ENCODE peak calls at places on chromosome 12, in four cellular contexts. One of them, this sample, is unnamed.

GRCh38 chr12:82730832-82731497 is 44.3 kb downstream of the TMTC2 start:
- DNase-seq in H54: no peak
- DNase-seq in NCI-H1105 treated with DMSO at 0.1 percent for 48 hours: peak; percentile 68
- DNase-seq in mucosa of descending colon: no peak
- DNase-seq in this sample: no peak

GRCh38 chr12:3551976-3552725 is 61.1 kb downstream of the PRMT8 start:
- DNase-seq in H54: no peak
- DNase-seq in NCI-H1105 treated with DMSO at 0.1 percent for 48 hours: no peak
- DNase-seq in mucosa of descending colon: no peak
- DNase-seq in this sample: no peak

GRCh38 chr12:49293056-49293956 is 1.6 kb upstream of the PRPH start:
- DNase-seq in H54: peak; percentile 71
- DNase-seq in NCI-H1105 treated with DMSO at 0.1 percent for 48 hours: peak; percentile 19
- DNase-seq in mucosa of descending colon: peak; percentile 24
- DNase-seq in this sample: no peak

GRCh38 chr12:2691340-2692111 is 103.2 kb upstream of the FKBP4 start:
- DNase-seq in H54: no peak
- DNase-seq in NCI-H1105 treated with DMSO at 0.1 percent for 48 hours: peak; percentile 63
- DNase-seq in mucosa of descending colon: peak; percentile 30
- DNase-seq in this sample: no peak

GRCh38 chr12:96908170-96908675 is 1.2 kb downstream of the NEDD1 start:
- DNase-seq in H54: no peak
- DNase-seq in NCI-H1105 treated with DMSO at 0.1 percent for 48 hours: peak; percentile 34
- DNase-seq in mucosa of descending colon: peak; percentile 4
- DNase-seq in this sample: no peak

GRCh38 chr12:2813573-2814185 is 1.2 kb downstream of the ITFG2 start:
- DNase-seq in H54: peak; percentile 61
- DNase-seq in NCI-H1105 treated with DMSO at 0.1 percent for 48 hours: peak; percentile 58
- DNase-seq in mucosa of descending colon: peak; percentile 74
- DNase-seq in this sample: no peak

GRCh38 chr12:1928439-1929121 is 10.1 kb upstream of the CACNA2D4 start:
- DNase-seq in H54: no peak
- DNase-seq in NCI-H1105 treated with DMSO at 0.1 percent for 48 hours: no peak
- DNase-seq in mucosa of descending colon: no peak
- DNase-seq in this sample: no peak

GRCh38 chr12:46944104-46944503 is 118.3 kb upstream of the SLC38A4 start:
- DNase-seq in H54: no peak
- DNase-seq in NCI-H1105 treated with DMSO at 0.1 percent for 48 hours: no peak
- DNase-seq in mucosa of descending colon: no peak
- DNase-seq in this sample: no peak

GRCh38 chr12:68236421-68237059 is 10.9 kb upstream of the IL26 start:
- DNase-seq in H54: no peak
- DNase-seq in NCI-H1105 treated with DMSO at 0.1 percent for 48 hours: no peak
- DNase-seq in mucosa of descending colon: peak; percentile 27
- DNase-seq in this sample: peak; percentile 38

GRCh38 chr12:68324531-68324930 is 7.6 kb downstream of the MDM1 start:
- DNase-seq in H54: no peak
- DNase-seq in NCI-H1105 treated with DMSO at 0.1 percent for 48 hours: no peak
- DNase-seq in mucosa of descending colon: no peak
- DNase-seq in this sample: no peak

GRCh38 chr12:116140559-116140958 is 136.9 kb downstream of the MED13L start:
- DNase-seq in H54: no peak
- DNase-seq in NCI-H1105 treated with DMSO at 0.1 percent for 48 hours: no peak
- DNase-seq in mucosa of descending colon: no peak
- DNase-seq in this sample: no peak

GRCh38 chr12:4580165-4580773 is 18.3 kb downstream of the DYRK4 start:
- DNase-seq in H54: no peak
- DNase-seq in NCI-H1105 treated with DMSO at 0.1 percent for 48 hours: no peak
- DNase-seq in mucosa of descending colon: no peak
- DNase-seq in this sample: no peak

GRCh38 chr12:28253175-28253641 is 63.0 kb downstream of the CCDC91 start:
- DNase-seq in H54: no peak
- DNase-seq in NCI-H1105 treated with DMSO at 0.1 percent for 48 hours: no peak
- DNase-seq in mucosa of descending colon: no peak
- DNase-seq in this sample: no peak

GRCh38 chr12:34292736-34293625 is 270.7 kb downstream of the ALG10 start:
- DNase-seq in H54: no peak
- DNase-seq in NCI-H1105 treated with DMSO at 0.1 percent for 48 hours: no peak
- DNase-seq in mucosa of descending colon: no peak
- DNase-seq in this sample: peak; percentile 5

GRCh38 chr12:27541031-27541719 is 17.2 kb downstream of the PPFIBP1 start:
- DNase-seq in H54: no peak
- DNase-seq in NCI-H1105 treated with DMSO at 0.1 percent for 48 hours: no peak
- DNase-seq in mucosa of descending colon: no peak
- DNase-seq in this sample: peak; percentile 33

GRCh38 chr12:26528943-26529342 is 304.1 kb downstream of the ITPR2 start:
- DNase-seq in H54: no peak
- DNase-seq in NCI-H1105 treated with DMSO at 0.1 percent for 48 hours: no peak
- DNase-seq in mucosa of descending colon: no peak
- DNase-seq in this sample: no peak

GRCh38 chr12:14825256-14825655 is 11.3 kb upstream of the SMCO3 start:
- DNase-seq in H54: no peak
- DNase-seq in NCI-H1105 treated with DMSO at 0.1 percent for 48 hours: no peak
- DNase-seq in mucosa of descending colon: no peak
- DNase-seq in this sample: no peak

GRCh38 chr12:89181271-89181920 is 170.9 kb downstream of the DUSP6 start:
- DNase-seq in H54: peak; percentile 7
- DNase-seq in NCI-H1105 treated with DMSO at 0.1 percent for 48 hours: no peak
- DNase-seq in mucosa of descending colon: no peak
- DNase-seq in this sample: no peak

GRCh38 chr12:118103231-118103600 is 595 bp downstream of the VSIG10 start:
- DNase-seq in H54: no peak
- DNase-seq in NCI-H1105 treated with DMSO at 0.1 percent for 48 hours: peak; percentile 60
- DNase-seq in mucosa of descending colon: peak; percentile 50
- DNase-seq in this sample: peak; percentile 26

GRCh38 chr12:71731439-71732356 is 23.0 kb upstream of the RAB21 start:
- DNase-seq in H54: peak; percentile 39
- DNase-seq in NCI-H1105 treated with DMSO at 0.1 percent for 48 hours: no peak
- DNase-seq in mucosa of descending colon: no peak
- DNase-seq in this sample: no peak

GRCh38 chr12:105522166-105522825 is 191.8 kb downstream of the C12orf75 start:
- DNase-seq in H54: no peak
- DNase-seq in NCI-H1105 treated with DMSO at 0.1 percent for 48 hours: no peak
- DNase-seq in mucosa of descending colon: no peak
- DNase-seq in this sample: no peak

GRCh38 chr12:65335021-65335714 is 56.7 kb downstream of the MSRB3 start:
- DNase-seq in H54: peak; percentile 20
- DNase-seq in NCI-H1105 treated with DMSO at 0.1 percent for 48 hours: no peak
- DNase-seq in mucosa of descending colon: peak; percentile 3
- DNase-seq in this sample: no peak

GRCh38 chr12:99287136-99287535 is 360.4 kb upstream of the GARIN6 start:
- DNase-seq in H54: no peak
- DNase-seq in NCI-H1105 treated with DMSO at 0.1 percent for 48 hours: no peak
- DNase-seq in mucosa of descending colon: no peak
- DNase-seq in this sample: no peak

This sample was measured in pancreas.